ENCODE peak calls at places on chromosomes 16 and 17, in ten cellular contexts. A is transverse colon, G is foreskin fibroblast, Q is PC-9, T is SK-N-SH, D is BE2C, U is dorsolateral prefrontal cortex, C is stomach, L is body of pancreas, Y is AG04450. B is an unnamed sample.

GRCh38 chr16:87060026-87060986 is 256.9 kb downstream of the C16orf95 start:
- DNase-seq in G (peak), D (no peak), Y (peak), L (no peak), C (no peak), Q (no peak), T (no peak), A (no peak), U (no peak), B (no peak)

GRCh38 chr16:86991679-86992078 is 325.5 kb downstream of the C16orf95 start:
- DNase-seq in D (no peak), Y (peak), C (no peak), T (no peak), G (peak), Q (no peak), L (no peak), A (no peak), U (no peak), B (no peak)

GRCh38 chr17:8630802-8631553 is 453 bp upstream of the MYH10 start:
- DNase-seq in C (peak), U (peak), G (peak), L (peak), Q (peak), Y (peak), T (peak), A (peak), D (peak), B (peak)

GRCh38 chr17:8632087-8632486 is 1.6 kb upstream of the MYH10 start:
- DNase-seq in Y (no peak), Q (no peak), L (no peak), A (no peak), C (no peak), T (no peak), D (no peak), U (no peak), G (no peak), B (no peak)

GRCh38 chr16:27625050-27625697 is 75.2 kb downstream of the KATNIP start:
- DNase-seq in L (peak), Q (peak), U (no peak), G (peak), Y (no peak), T (peak), A (peak), C (no peak), D (peak), B (peak)

GRCh38 chr17:66676421-66676820 is 158.5 kb upstream of the CACNG5 start:
- DNase-seq in C (peak), L (peak), Q (peak), G (peak), T (no peak), Y (no peak), D (no peak), A (peak), U (no peak), B (peak)

GRCh38 chr17:69300222-69300621 is 26.7 kb downstream of the ABCA5 start:
- DNase-seq in L (no peak), A (no peak), Y (no peak), T (no peak), D (no peak), G (no peak), U (no peak), Q (no peak), C (no peak), B (no peak)

GRCh38 chr16:56987692-56988091 is 1.7 kb upstream of the NLRC5 start:
- DNase-seq in G (no peak), Y (no peak), L (no peak), D (no peak), C (no peak), U (no peak), Q (no peak), A (no peak), T (no peak), B (no peak)

GRCh38 chr16:56107944-56108583 is 83.2 kb upstream of the GNAO1 start:
- DNase-seq in U (peak), C (no peak), T (no peak), L (no peak), Q (no peak), G (no peak), D (peak), A (no peak), Y (no peak), B (no peak)

GRCh38 chr16:1989826-1990335 is at the start of gene SYNGR3:
- DNase-seq in Q (no peak), U (no peak), G (peak), T (peak), C (no peak), L (no peak), A (no peak), Y (no peak), D (no peak), B (no peak)

GRCh38 chr17:76718516-76718915 is 7.8 kb upstream of the MXRA7 start:
- DNase-seq in G (no peak), Y (no peak), L (no peak), D (no peak), Q (no peak), A (no peak), U (no peak), C (no peak), T (no peak), B (no peak)

GRCh38 chr16:3907586-3907985 is 27.1 kb upstream of the CREBBP start:
- DNase-seq in U (no peak), Q (no peak), T (no peak), D (no peak), A (no peak), L (no peak), G (no peak), C (no peak), Y (no peak), B (no peak)

GRCh38 chr17:15917439-15918027 is 27.4 kb upstream of the ADORA2B start:
- DNase-seq in T (no peak), G (peak), Q (no peak), A (no peak), L (no peak), U (no peak), Y (no peak), C (no peak), D (no peak), B (no peak)

GRCh38 chr16:87169509-87169985 is 147.6 kb downstream of the C16orf95 start:
- DNase-seq in Y (peak), T (no peak), D (no peak), U (no peak), L (no peak), Q (no peak), G (peak), A (no peak), C (no peak), B (peak)

GRCh38 chr17:2551928-2552327 is 40.2 kb upstream of the METTL16 start:
- DNase-seq in U (no peak), G (no peak), T (no peak), A (no peak), L (no peak), D (no peak), C (no peak), Q (no peak), Y (no peak), B (no peak)

GRCh38 chr16:58556678-58557077 is 41.4 kb downstream of the SETD6 start:
- DNase-seq in Y (no peak), T (no peak), A (no peak), C (no peak), U (no peak), G (peak), D (no peak), Q (no peak), L (no peak), B (no peak)

GRCh38 chr16:11550651-11551498 is 35.8 kb downstream of the LITAF start:
- DNase-seq in D (no peak), Q (peak), A (no peak), Y (no peak), L (no peak), C (no peak), G (peak), U (no peak), T (no peak), B (no peak)

GRCh38 chr16:984736-985135 is 3.2 kb downstream of the SOX8 start:
- DNase-seq in Q (no peak), T (peak), U (no peak), A (no peak), L (no peak), D (no peak), C (no peak), Y (no peak), G (no peak), B (no peak)

GRCh38 chr17:12599185-12599920 is 66.3 kb upstream of the MYOCD start:
- DNase-seq in C (no peak), Q (no peak), A (no peak), G (peak), L (no peak), D (no peak), Y (peak), U (no peak), T (no peak), B (no peak)

GRCh38 chr16:12406158-12406557 is 397.5 kb downstream of the CPPED1 start:
- DNase-seq in U (no peak), L (no peak), Q (no peak), D (no peak), T (no peak), A (no peak), Y (no peak), C (no peak), G (no peak), B (no peak)

DNA sequence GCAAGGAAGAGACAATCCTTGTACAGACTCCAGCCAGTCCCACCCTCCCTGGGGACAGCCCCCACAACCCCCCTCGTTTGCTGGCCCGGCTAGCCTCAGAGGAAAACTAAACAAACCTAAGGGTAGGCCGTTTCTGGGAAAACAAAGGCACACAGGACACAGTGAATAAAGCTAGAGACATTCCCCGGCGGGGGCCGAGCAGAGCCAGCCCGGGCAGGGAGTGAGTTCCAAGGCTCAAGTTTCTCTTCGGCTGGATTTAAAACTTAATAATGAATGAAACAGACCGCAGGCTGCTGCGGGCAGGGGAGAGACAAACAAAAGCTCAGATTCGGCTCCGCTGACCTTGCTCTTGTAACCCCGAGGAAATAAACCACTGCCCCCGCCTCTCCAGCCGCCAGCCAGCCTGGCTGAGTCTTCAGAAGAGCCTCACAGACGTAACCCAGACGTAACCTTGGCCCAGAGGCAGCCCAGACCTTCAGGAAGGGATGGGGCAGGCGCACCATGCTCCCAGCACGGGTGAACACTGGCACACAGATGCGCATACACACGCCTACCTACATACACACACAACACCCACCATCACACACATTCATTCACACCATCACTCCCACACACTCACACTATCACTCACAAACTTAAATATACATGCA is 216.0 kb downstream of the ZNF423 start:
- DNase-seq in A (no peak), D (peak), Y (peak), C (no peak), Q (no peak), T (peak), U (no peak), G (peak), L (no peak), B (no peak)
- TF ChIP-seq CTCF in A (no peak), D (no peak), Y (no peak), C (no peak), Q (no peak), T (no peak), U (no peak), G (no peak), L (no peak), B (no peak)

DNA sequence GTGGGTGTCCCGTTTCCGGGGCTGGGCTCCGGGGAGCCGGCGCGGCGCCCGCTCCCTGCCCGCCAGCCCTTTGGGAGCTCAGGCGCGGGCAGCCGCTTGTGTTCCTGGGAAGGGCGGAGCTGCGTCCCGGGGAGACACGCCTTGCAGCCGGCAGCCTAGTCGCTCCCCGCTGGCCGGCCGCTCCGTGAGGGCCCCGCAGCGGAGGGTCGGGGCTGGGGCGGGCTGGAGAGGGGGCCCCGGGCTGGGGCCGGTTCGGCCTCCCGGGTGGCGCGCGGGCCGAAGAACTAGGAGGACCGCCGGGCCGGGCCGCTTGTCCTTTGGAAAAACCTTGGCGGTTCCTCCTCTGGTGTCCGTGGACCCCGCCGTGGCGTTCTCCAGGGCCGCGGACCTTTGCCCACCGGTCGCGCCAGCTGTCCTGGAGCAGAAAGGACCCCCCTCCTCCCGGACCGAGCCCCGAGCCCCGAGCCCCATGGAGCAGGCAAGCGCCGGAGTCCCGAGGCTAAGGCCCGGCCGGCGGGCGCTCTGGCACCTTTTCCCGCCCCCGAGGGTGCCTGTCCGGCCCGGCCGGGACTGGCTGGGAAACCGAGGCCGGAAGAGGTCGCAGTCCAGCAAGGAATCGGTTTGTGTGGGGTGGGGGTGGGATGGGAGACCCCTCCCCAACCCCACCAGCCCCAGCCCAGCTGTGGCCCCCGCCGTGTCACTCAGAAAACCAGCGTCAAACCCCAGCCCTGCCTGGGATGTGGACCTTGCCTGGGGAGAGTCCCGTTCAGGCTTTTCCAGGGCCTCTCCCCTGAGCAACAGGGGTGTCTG is 6.8 kb upstream of the TBC1D3B start:
- DNase-seq in A (peak), C (peak), D (peak), G (peak), T (peak), Y (peak), L (peak), Q (no peak), U (peak), B (no peak)
- H3K4me3 ChIP-seq in A (peak), C (peak), D (no peak), G (peak), T (peak), Y (peak), L (peak), Q (no peak), U (peak), B (peak)

DNA sequence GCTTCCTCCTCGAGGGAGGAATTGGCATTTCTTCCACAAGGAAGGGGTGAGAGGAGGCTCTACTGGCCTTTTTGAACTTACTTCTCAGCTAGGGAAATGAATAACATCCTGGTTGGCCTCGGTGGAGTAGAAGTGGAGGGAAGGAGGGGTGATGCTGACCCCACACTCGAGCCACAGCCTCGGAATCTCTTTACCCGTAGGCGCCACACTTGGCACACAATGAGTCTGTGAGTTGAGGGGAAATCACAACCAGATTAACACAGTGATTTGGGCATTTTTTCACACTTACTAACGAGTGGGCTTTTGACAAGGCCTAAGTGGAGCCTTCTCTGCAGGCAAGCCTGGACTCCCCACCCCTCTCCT is 47.3 kb upstream of the TBX2 start:
- DNase-seq in C (no peak), A (no peak), T (no peak), Y (no peak), Q (no peak), D (no peak), G (peak), L (no peak), U (no peak), B (no peak)
- TF ChIP-seq CTCF in C (no peak), A (no peak), T (no peak), Y (no peak), Q (no peak), D (no peak), G (no peak), L (no peak), U (no peak), B (no peak)

GRCh38 chr17:50129946-50130777 is at the start of gene SAMD14:
- DNase-seq in C (no peak), G (peak), D (no peak), Q (no peak), U (no peak), T (peak), A (no peak), Y (no peak), L (no peak), B (no peak)
- H3K4me3 ChIP-seq in C (peak), G (peak), D (peak), Q (no peak), U (peak), T (peak), A (peak), Y (peak), L (no peak), B (peak)